ENCODE peak calls at places on chromosome 18, in five cellular contexts. D is HepG2, N is H1, E is GM12891, R is K562. Z is an unnamed sample.

GRCh38 chr18:13048061-13048605 is 57.0 kb downstream of the CEP192 start:
- DNase-seq in D (no peak), N (no peak), E (no peak), R (no peak), Z (no peak)

GRCh38 chr18:77037533-77037932 is 95.0 kb downstream of the MBP start:
- DNase-seq in D (no peak), N (no peak), E (no peak), R (no peak), Z (no peak)

GRCh38 chr18:23401400-23402347 is 51.4 kb upstream of the RIOK3 start:
- DNase-seq in D (peak; percentile 81), N (no peak), E (no peak), R (no peak), Z (no peak)

GRCh38 chr18:23542471-23542870 is 39.2 kb downstream of the RMC1 start:
- DNase-seq in D (no peak), N (no peak), E (no peak), R (no peak), Z (no peak)

GRCh38 chr18:63817441-63818051 is 42.3 kb downstream of the SERPINB7 start:
- DNase-seq in D (no peak), N (no peak), E (no peak), R (no peak), Z (no peak)

GRCh38 chr18:22108674-22109073 is 60.7 kb upstream of the GATA6 start:
- DNase-seq in D (peak; percentile 47), N (no peak), E (no peak), R (no peak), Z (no peak)

GRCh38 chr18:57727952-57728807 is 74.9 kb downstream of the ATP8B1 start:
- DNase-seq in D (no peak), N (no peak), E (no peak), R (no peak), Z (no peak)

GRCh38 chr18:22250591-22250996 is 81.2 kb downstream of the GATA6 start:
- DNase-seq in D (no peak), N (no peak), E (no peak), R (no peak), Z (no peak)

GRCh38 chr18:13501896-13502295 is 224.5 kb downstream of the FAM210A start:
- DNase-seq in D (no peak), N (no peak), E (peak; percentile 50), R (no peak), Z (peak; percentile 40)

GRCh38 chr18:9705183-9705864 is 2.8 kb upstream of the RAB31 start:
- DNase-seq in D (no peak), N (no peak), E (no peak), R (peak; percentile 57), Z (no peak)

GRCh38 chr18:61581578-61582204 is 248.5 kb downstream of the CDH20 start:
- DNase-seq in D (peak; percentile 14), N (peak; percentile 99), E (peak; percentile 63), R (peak; percentile 73), Z (peak; percentile 56)

GRCh38 chr18:37299471-37300304 is 265.9 kb downstream of the CELF4 start:
- DNase-seq in D (peak; percentile 97), N (no peak), E (no peak), R (peak; percentile 79), Z (no peak)

GRCh38 chr18:55634545-55634944 is 46.6 kb upstream of the TCF4 start:
- DNase-seq in D (no peak), N (no peak), E (no peak), R (no peak), Z (no peak)

GRCh38 chr18:8176554-8176953 is 432.7 kb upstream of the RAB12 start:
- DNase-seq in D (peak; percentile 80), N (no peak), E (no peak), R (no peak), Z (no peak)

GRCh38 chr18:812673-813404 is 797 bp upstream of the YES1 start:
- DNase-seq in D (peak; percentile 37), N (peak; percentile 71), E (no peak), R (peak; percentile 80), Z (no peak)
- TF ChIP-seq TAF1 in D (no peak), N (peak; percentile 52), E (no peak), R (no peak), Z (no peak)

DNA sequence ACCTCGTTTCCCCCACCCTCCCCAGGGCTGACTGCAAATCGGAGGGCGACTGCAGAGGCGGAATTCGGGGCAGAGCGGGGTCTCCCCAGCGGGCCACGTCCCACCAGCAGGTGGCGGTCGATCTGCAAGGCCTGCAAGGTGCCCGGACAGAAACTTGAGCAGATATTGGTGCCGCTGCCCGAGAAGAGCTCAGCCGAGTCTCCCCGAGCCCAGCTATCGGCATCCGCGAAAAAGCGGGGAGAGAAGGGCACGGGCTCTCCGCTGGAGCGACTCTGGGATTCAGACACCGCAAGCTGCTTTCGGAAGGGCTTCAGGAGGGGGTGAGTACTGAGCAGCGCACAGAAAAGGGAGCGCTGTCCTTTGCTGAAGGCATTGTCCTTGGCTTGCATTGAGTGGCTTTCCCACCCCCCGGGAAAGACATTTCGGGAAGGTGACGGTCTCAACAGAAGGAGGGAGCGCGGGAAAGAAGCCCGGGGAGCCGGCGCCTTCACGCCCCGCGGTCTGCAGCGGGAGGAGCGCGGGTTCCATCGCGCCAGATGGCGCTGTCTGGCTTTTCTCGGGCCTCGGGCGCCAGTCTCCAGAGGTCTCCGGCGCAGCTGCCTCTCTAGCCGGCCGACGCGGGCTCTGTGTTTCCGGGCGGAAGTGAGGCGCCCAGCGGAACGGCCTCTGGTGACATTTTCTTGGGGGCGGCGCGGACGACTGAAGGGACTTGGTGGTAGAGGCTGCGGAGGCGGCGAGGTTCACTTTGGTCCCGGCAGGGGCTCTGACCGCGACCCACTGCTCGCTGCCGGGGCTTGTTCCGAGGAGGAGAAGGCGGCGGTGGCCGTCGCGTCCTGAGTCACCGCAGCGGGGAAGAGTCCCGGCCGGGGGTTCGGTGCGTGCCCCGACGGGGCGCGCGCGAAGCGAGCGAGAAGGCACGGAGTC is 69.5 kb downstream of the HAUS1 start:
- DNase-seq in D (peak; percentile 87), N (peak; percentile 98), E (peak; percentile 92), R (peak; percentile 85), Z (peak; percentile 92)
- TF ChIP-seq POLR2A in D (peak; percentile 80), N (peak; percentile 61), E (peak; percentile 94), R (peak; percentile 76), Z (peak; percentile 91)

GRCh38 chr18:36127866-36128845 is 984 bp downstream of the SLC39A6 start:
- DNase-seq in D (peak; percentile 23), N (no peak), E (no peak), R (peak; percentile 40), Z (no peak)
- TF ChIP-seq TAF1 in D (no peak), N (no peak), E (no peak), R (no peak), Z (no peak)

GRCh38 chr18:12041561-12041960 is 52.1 kb upstream of the ANKRD62 start:
- DNase-seq in D (no peak), N (no peak), E (no peak), R (no peak), Z (no peak)

GRCh38 chr18:12038082-12038660 is 55.5 kb upstream of the ANKRD62 start:
- DNase-seq in D (no peak), N (peak; percentile 74), E (no peak), R (no peak), Z (no peak)

GRCh38 chr18:12036201-12036751 is 55.0 kb downstream of the IMPA2 start:
- DNase-seq in D (no peak), N (peak; percentile 42), E (no peak), R (no peak), Z (no peak)

GRCh38 chr18:12035481-12035880 is 54.2 kb downstream of the IMPA2 start:
- DNase-seq in D (no peak), N (peak; percentile 39), E (no peak), R (no peak), Z (no peak)

DNA sequence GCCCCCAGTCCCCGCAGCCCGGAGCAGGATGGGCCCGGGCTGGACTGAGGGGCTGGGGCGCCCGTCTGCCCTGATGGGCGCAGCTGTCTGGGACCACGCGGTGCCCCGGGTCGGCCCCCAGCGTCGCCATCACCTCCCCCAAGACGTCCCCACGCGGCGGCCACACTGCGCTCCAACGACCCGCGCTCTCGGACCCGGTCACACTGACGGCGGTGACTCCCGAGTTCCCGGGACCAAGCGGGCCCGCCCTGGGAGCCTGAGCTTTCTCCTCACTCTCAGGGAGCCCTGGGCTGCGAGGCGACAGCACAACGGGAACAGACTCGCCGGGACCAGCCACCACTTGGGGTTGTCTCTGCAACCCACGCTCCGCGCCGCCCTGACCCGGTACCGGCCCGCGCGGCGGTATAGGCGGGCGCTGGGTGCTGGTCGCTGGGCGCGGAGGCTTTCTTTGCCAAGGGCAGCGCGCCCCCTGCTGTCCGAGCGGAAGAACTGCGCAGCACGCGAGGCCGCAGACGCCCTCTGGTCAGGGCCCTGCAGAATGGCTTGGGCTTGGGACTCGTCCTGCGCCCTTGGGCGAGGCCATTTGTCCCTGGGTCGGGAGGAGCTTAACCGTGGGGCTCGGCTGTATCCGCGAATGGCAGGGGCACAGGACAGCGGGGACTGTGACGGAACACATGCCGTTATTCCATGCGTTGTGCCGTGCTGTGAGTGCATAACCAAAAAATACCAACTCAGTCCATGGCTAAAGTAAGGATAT is 54.8 kb upstream of the ANKRD62 start:
- DNase-seq in D (peak; percentile 68), N (peak; percentile 94), E (peak; percentile 81), R (peak; percentile 72), Z (peak; percentile 80)
- TF ChIP-seq POLR2A in D (no peak), N (no peak), E (no peak), R (no peak), Z (no peak)

GRCh38 chr18:5632041-5632440 is 88.2 kb upstream of the EPB41L3 start:
- DNase-seq in D (no peak), N (no peak), E (no peak), R (no peak), Z (no peak)

GRCh38 chr18:5630766-5631413 is 87.1 kb upstream of the EPB41L3 start:
- DNase-seq in D (no peak), N (no peak), E (no peak), R (no peak), Z (no peak)

GRCh38 chr18:5627756-5628511 is 84.1 kb upstream of the EPB41L3 start:
- DNase-seq in D (no peak), N (no peak), E (no peak), R (no peak), Z (no peak)

GRCh38 chr18:5628512-5629255 is 84.9 kb upstream of the EPB41L3 start:
- DNase-seq in D (no peak), N (peak; percentile 69), E (peak; percentile 28), R (no peak), Z (peak; percentile 25)

DNA sequence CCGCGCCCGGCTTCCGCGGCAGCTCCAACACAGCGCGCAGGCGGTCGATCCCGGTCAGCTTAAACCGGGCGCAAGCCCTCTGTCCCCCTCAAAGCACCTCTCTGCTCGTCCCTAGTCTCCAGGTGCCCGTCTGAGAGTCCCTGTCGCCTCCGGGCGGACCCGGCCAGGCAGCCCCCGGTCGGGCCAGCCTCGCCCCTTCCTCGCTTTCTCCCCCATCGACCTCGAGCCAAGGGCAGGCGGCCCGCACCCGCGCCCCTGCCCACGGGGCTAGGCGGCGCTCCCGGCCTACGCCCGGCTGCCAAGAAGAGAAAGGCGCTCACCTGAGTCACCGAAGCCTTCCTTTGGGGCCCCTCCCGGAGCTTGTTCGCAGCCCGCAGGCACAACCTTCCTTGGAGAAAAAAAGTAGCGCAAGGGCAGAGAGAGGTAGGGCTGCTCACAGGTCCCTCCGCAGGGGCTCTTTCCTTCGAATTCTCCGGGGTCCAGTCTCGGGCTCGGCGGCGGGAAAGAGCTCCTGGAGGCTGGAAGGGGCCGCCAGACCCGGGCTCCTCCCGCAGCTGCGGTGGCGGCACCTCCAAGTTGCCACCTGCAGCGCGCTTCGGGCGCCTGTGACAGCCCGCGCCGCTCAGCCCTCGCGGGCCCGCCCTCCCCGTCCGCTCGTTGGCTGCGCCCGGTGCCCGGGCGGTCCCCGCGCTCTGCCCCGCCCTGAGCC is 86.4 kb upstream of the EPB41L3 start:
- DNase-seq in D (no peak), N (peak; percentile 87), E (peak; percentile 46), R (peak; percentile 18), Z (peak; percentile 38)
- TF ChIP-seq TAF1 in D (no peak), N (no peak), E (no peak), R (no peak), Z (no peak)